ENCODE peak calls at places on chromosome 21, in four cellular contexts. One of them, this sample, is unnamed. For H3K27me3, the result is how much of the 10 kb centered on the place peaks cover.

GRCh38 chr21:31948681-31949080 is 75.9 kb downstream of the HUNK start:
- DNase-seq in K562: no peak
- DNase-seq in HepG2: no peak
- DNase-seq in HCT116: no peak
- DNase-seq in this sample: no peak

GRCh38 chr21:25467891-25468290 is 139.4 kb downstream of the MRPL39 start:
- DNase-seq in K562: no peak
- DNase-seq in HepG2: no peak
- DNase-seq in HCT116: no peak
- DNase-seq in this sample: no peak

GRCh38 chr21:15848632-15849031 is 118.8 kb downstream of the USP25 start:
- DNase-seq in K562: no peak
- DNase-seq in HepG2: no peak
- DNase-seq in HCT116: no peak
- DNase-seq in this sample: no peak

GRCh38 chr21:44749759-44750674 is 38.6 kb upstream of the TSPEAR start:
- DNase-seq in K562: no peak
- DNase-seq in HepG2: no peak
- DNase-seq in HCT116: no peak
- DNase-seq in this sample: no peak

GRCh38 chr21:17050156-17050555 is 462.7 kb upstream of the CXADR start:
- DNase-seq in K562: no peak
- DNase-seq in HepG2: no peak
- DNase-seq in HCT116: no peak
- DNase-seq in this sample: no peak

GRCh38 chr21:22885079-22885478 is 1886.9 kb downstream of the NCAM2 start:
- DNase-seq in K562: no peak
- DNase-seq in HepG2: no peak
- DNase-seq in HCT116: no peak
- DNase-seq in this sample: no peak

GRCh38 chr21:31351438-31351837 is 7.4 kb upstream of the TIAM1 start:
- DNase-seq in K562: no peak
- DNase-seq in HepG2: no peak
- DNase-seq in HCT116: no peak
- DNase-seq in this sample: no peak

GRCh38 chr21:32457360-32457840 is 44.9 kb downstream of the EVA1C start:
- DNase-seq in K562: peak
- DNase-seq in HepG2: peak
- DNase-seq in HCT116: peak
- DNase-seq in this sample: no peak

GRCh38 chr21:43861716-43862115 is 3.3 kb upstream of the AGPAT3 start:
- DNase-seq in K562: no peak
- DNase-seq in HepG2: no peak
- DNase-seq in HCT116: no peak
- DNase-seq in this sample: no peak

GRCh38 chr21:38351961-38352521 is 95.2 kb downstream of the KCNJ15 start:
- DNase-seq in K562: no peak
- DNase-seq in HepG2: no peak
- DNase-seq in HCT116: no peak
- DNase-seq in this sample: no peak
- TF ChIP-seq TCF7L2 in K562: no peak
- TF ChIP-seq TCF7L2 in HepG2: no peak
- TF ChIP-seq TCF7L2 in HCT116: no peak
- TF ChIP-seq TCF7L2 in this sample: no peak

DNA sequence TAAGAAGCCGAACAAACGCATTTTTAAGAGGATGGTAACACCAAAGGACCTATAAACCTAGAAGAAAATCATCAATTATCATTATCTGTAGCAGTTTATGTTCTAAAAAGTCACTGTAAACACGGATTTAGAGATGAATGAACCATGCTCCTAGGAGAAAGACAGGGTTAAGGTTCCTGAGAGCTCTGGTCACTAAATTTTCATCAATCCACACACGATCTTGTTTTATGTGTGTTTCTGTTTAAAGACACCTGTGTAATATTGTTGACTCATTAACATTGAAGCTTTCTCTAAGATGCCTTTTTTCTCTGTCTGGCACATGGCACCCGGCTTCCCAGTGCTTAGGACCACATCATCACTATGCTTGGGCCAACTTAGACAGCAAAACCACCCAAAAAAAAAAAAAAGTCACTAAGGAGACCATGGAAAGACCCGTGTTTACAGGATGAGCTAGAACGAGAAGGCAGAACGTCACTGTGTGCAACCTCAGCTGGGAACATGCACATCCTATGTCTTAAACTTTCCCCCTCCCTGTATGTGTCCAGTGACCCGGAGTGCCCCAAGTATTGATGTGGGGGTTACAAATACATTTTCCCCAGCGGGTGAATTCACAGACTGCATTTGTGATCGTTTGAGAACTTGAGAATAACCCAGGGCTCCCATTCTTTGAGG is 55.8 kb upstream of the PDE9A start:
- DNase-seq in K562: no peak
- DNase-seq in HepG2: no peak
- DNase-seq in HCT116: no peak
- DNase-seq in this sample: no peak
- H3K27me3 ChIP-seq in K562: half or more
- H3K27me3 ChIP-seq in HepG2: under half
- H3K27me3 ChIP-seq in HCT116: under half
- H3K27me3 ChIP-seq in this sample: under half

GRCh38 chr21:37074195-37074510 is 1.1 kb downstream of the TTC3 start:
- DNase-seq in K562: peak
- DNase-seq in HepG2: no peak
- DNase-seq in HCT116: no peak
- DNase-seq in this sample: no peak
- TF ChIP-seq TCF7L2 in K562: no peak
- TF ChIP-seq TCF7L2 in HepG2: no peak
- TF ChIP-seq TCF7L2 in HCT116: no peak
- TF ChIP-seq TCF7L2 in this sample: no peak

DNA sequence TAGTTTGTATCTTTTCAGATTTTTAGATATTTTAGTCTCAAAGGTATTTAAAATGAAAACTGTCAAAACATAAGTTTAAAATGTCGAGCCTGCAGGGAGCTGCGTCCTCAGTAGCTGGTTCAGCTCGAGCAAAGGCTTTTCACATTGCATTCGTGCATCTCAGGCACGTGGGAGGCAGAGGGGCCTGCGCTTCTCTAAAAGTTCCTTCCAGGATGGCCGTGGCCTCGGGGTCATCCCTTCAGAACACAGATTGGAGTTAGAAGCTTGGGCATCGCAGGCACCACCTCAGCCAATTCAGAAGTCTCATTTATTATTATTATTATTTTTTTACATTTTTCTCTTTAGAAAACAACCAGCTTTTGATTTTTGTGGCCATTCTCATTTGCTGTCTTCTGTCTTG is 66.9 kb upstream of the DIP2A start:
- DNase-seq in K562: no peak
- DNase-seq in HepG2: no peak
- DNase-seq in HCT116: no peak
- DNase-seq in this sample: no peak
- H3K27me3 ChIP-seq in K562: under half
- H3K27me3 ChIP-seq in HepG2: under half
- H3K27me3 ChIP-seq in HCT116: under half
- H3K27me3 ChIP-seq in this sample: under half

GRCh38 chr21:28459193-28459592 is 533.5 kb downstream of the LTN1 start:
- DNase-seq in K562: no peak
- DNase-seq in HepG2: no peak
- DNase-seq in HCT116: no peak
- DNase-seq in this sample: no peak
- TF ChIP-seq TCF7L2 in K562: no peak
- TF ChIP-seq TCF7L2 in HepG2: no peak
- TF ChIP-seq TCF7L2 in HCT116: no peak
- TF ChIP-seq TCF7L2 in this sample: no peak

GRCh38 chr21:41726058-41726558 is 40.7 kb downstream of the RIPK4 start:
- DNase-seq in K562: no peak
- DNase-seq in HepG2: no peak
- DNase-seq in HCT116: no peak
- DNase-seq in this sample: no peak
- H3K27me3 ChIP-seq in K562: half or more
- H3K27me3 ChIP-seq in HepG2: under half
- H3K27me3 ChIP-seq in HCT116: under half
- H3K27me3 ChIP-seq in this sample: under half

DNA sequence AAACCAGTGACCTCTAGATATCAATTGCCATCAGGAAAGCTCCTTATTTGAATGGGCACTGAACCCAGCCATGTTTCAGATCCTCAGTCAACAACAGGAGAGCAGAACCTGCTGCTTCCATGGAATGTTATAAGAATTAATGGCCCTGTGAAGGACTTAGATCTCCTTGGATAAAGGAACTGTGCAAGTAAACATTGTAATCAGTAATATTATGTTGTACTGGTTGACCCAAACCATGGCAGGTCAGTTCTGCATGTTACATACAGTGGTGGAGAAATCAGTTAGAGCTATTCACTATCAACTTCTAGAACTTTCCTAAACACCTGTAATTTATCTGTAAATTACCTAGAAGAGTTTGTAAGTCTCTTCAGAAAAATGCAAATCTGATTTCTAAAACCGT is 11.2 kb upstream of the CLDN8 start:
- DNase-seq in K562: no peak
- DNase-seq in HepG2: no peak
- DNase-seq in HCT116: no peak
- DNase-seq in this sample: no peak
- TF ChIP-seq TCF7L2 in K562: no peak
- TF ChIP-seq TCF7L2 in HepG2: no peak
- TF ChIP-seq TCF7L2 in HCT116: no peak
- TF ChIP-seq TCF7L2 in this sample: no peak

GRCh38 chr21:35426897-35427296 is 377.8 kb upstream of the RUNX1 start:
- DNase-seq in K562: no peak
- DNase-seq in HepG2: no peak
- DNase-seq in HCT116: no peak
- DNase-seq in this sample: no peak
- H3K27me3 ChIP-seq in K562: under half
- H3K27me3 ChIP-seq in HepG2: under half
- H3K27me3 ChIP-seq in HCT116: under half
- H3K27me3 ChIP-seq in this sample: under half

DNA sequence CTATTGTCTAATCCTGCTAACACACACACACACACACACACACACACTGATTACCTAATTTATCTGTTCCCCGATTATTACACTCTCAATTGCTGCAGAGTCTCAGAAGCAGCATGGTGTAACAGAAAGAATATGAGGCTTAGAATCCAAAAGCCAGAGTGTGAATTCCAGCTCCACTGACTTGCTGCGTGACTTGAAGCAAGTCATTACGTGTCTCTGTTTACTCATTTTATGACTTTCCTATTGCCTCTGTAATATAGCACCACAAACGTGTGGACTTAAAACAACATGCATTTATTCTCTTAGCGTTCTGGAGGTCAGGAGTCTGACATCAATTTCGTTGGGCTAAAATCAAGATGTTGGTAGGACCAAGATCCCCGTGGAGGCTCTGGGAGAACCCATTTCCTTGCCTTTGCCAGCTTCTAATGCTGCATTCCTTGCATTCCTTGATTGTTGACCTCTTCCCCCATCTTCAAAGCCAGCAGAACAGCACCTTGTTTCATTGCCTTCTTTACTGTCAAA is 55.9 kb upstream of the ATP5PO start:
- DNase-seq in K562: no peak
- DNase-seq in HepG2: peak
- DNase-seq in HCT116: no peak
- DNase-seq in this sample: peak
- TF ChIP-seq TCF7L2 in K562: no peak
- TF ChIP-seq TCF7L2 in HepG2: no peak
- TF ChIP-seq TCF7L2 in HCT116: no peak
- TF ChIP-seq TCF7L2 in this sample: peak